ENCODE peak calls at places on chromosomes 16 and 17, in five cellular contexts. K, H, F, C and V are unnamed samples.
A peak's percentile ranks its signal among the peaks of the same experiment; 100 is the strongest.

GRCh38 chr16:11877374-11877773 is 26.0 kb upstream of the RSL1D1 start:
- DNase-seq in K (no peak), H (no peak), F (no peak), C (no peak), V (no peak)

GRCh38 chr17:81197409-81197795 is 25.4 kb downstream of the CEP131 start:
- DNase-seq in K (peak; percentile 73), H (no peak), F (no peak), C (no peak), V (no peak)

GRCh38 chr16:66087308-66087707 is 279.2 kb upstream of the CDH5 start:
- DNase-seq in K (no peak), H (no peak), F (no peak), C (no peak), V (no peak)

GRCh38 chr17:45132569-45133463 is 501 bp upstream of the PLCD3 start:
- DNase-seq in K (peak; percentile 96), H (peak; percentile 66), F (peak; percentile 85), C (peak; percentile 91), V (peak; percentile 90)

GRCh38 chr16:87369796-87370719 is 13.5 kb downstream of the FBXO31 start:
- DNase-seq in K (peak; percentile 58), H (no peak), F (no peak), C (peak; percentile 75), V (no peak)

GRCh38 chr16:89402962-89403361 is 87.4 kb downstream of the ANKRD11 start:
- DNase-seq in K (no peak), H (no peak), F (no peak), C (peak; percentile 42), V (no peak)

GRCh38 chr17:76704799-76705198 is 6.0 kb downstream of the MXRA7 start:
- DNase-seq in K (no peak), H (no peak), F (no peak), C (no peak), V (no peak)

GRCh38 chr17:55228683-55229192 is 36.0 kb upstream of the HLF start:
- DNase-seq in K (no peak), H (no peak), F (no peak), C (no peak), V (no peak)

GRCh38 chr16:51431517-51432241 is 280.6 kb upstream of the SALL1 start:
- DNase-seq in K (no peak), H (no peak), F (no peak), C (no peak), V (no peak)

GRCh38 chr16:55370762-55371482 is 46.9 kb downstream of the IRX6 start:
- DNase-seq in K (peak; percentile 72), H (peak; percentile 7), F (peak; percentile 52), C (peak; percentile 83), V (peak; percentile 83)

GRCh38 chr16:23408242-23409201 is 44.5 kb downstream of the COG7 start:
- DNase-seq in K (no peak), H (no peak), F (no peak), C (no peak), V (no peak)

GRCh38 chr17:71460943-71461342 is 659.9 kb upstream of the SOX9 start:
- DNase-seq in K (no peak), H (no peak), F (no peak), C (no peak), V (peak; percentile 58)

GRCh38 chr17:82287849-82288601 is 14.5 kb upstream of the CSNK1D start:
- DNase-seq in K (no peak), H (peak; percentile 97), F (peak; percentile 66), C (peak; percentile 87), V (peak; percentile 67)

GRCh38 chr16:58814348-58814801 is 80.3 kb upstream of the GOT2 start:
- DNase-seq in K (no peak), H (peak; percentile 16), F (peak; percentile 22), C (no peak), V (peak; percentile 56)

GRCh38 chr17:68512247-68512966 is at the start of gene PRKAR1A:
- DNase-seq in K (peak; percentile 97), H (peak; percentile 92), F (peak; percentile 97), C (peak; percentile 96), V (peak; percentile 98)

GRCh38 chr16:49567940-49568339 is 194.3 kb downstream of the C16orf78 start:
- DNase-seq in K (no peak), H (no peak), F (no peak), C (no peak), V (peak; percentile 55)

GRCh38 chr17:15463363-15463762 is 4.1 kb downstream of the CDRT4 start:
- DNase-seq in K (no peak), H (peak; percentile 13), F (peak; percentile 49), C (no peak), V (peak; percentile 33)

GRCh38 chr17:50052822-50053653 is 2.9 kb upstream of the ITGA3 start:
- DNase-seq in K (no peak), H (peak; percentile 57), F (peak; percentile 76), C (no peak), V (peak; percentile 37)
- H3K27me3 ChIP-seq in K (no peaks in the 10 kb centered on the region), H (peaks cover 64% of the 10 kb centered on the region), F (no peaks in the 10 kb centered on the region), C (no peaks in the 10 kb centered on the region), V (no peaks in the 10 kb centered on the region)

GRCh38 chr16:67608367-67608766 is 36.6 kb upstream of the CARMIL2 start:
- DNase-seq in K (no peak), H (no peak), F (no peak), C (no peak), V (no peak)

DNA sequence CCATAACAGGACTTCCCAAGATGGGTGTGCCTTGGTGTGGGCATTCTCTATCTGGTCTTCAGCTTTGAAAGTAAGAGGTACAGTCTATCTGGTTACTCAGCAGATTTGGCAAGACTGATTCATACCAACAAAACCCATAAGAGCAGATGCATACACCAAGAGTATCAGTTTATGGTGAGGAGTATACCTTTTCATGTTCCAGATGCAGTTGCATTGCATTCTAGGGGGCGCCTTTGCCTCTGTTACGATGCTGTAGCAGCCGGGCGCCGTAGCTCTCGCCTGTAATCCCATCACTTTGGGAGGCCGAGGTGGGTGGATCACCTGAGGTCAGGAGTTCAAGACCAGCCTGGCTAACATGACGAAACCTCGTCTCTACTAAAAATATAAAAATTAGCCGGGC is 31.1 kb upstream of the CARMIL2 start:
- DNase-seq in K (no peak), H (peak; percentile 29), F (no peak), C (no peak), V (peak; percentile 5)
- TF ChIP-seq CTCF in K (no peak), H (peak; percentile 46), F (no peak), C (no peak), V (no peak)

GRCh38 chr17:72946126-72946525 is 146.4 kb downstream of the SLC39A11 start:
- DNase-seq in K (no peak), H (no peak), F (no peak), C (no peak), V (no peak)
- TF ChIP-seq POLR2A in K (no peak), H (no peak), F (no peak), C (no peak), V (no peak)

DNA sequence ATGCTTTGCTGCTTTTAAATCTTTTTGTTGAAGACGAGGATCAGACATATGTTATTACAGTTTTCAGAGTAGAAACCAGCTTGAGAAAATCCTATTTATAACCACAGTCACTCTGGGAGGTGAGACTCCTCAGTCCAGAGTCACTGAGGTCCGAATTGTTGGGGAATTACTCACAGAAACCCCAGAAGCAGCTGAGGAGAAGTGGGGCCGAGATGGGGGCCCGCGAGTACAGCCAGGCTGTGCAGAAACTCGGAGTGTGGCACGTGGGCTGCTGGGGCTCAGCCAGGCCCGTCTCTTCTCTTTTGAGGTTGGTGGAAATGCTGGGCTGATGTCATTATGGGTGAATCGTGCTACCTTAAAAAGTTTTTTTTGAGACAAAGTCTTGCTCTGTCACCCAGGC is 14.4 kb upstream of the GNG13 start:
- DNase-seq in K (no peak), H (no peak), F (no peak), C (no peak), V (no peak)
- H3K27me3 ChIP-seq in K (peaks cover 2% of the 10 kb centered on the region), H (peaks cover 85% of the 10 kb centered on the region), F (peaks cover 4% of the 10 kb centered on the region), C (peaks cover 10% of the 10 kb centered on the region), V (no peaks in the 10 kb centered on the region)

GRCh38 chr16:1584926-1585487 is 26.9 kb downstream of the IFT140 start:
- DNase-seq in K (no peak), H (no peak), F (no peak), C (no peak), V (no peak)

GRCh38 chr16:1581804-1582203 is 30.1 kb downstream of the IFT140 start:
- DNase-seq in K (no peak), H (no peak), F (no peak), C (no peak), V (no peak)

GRCh38 chr16:1580956-1581355 is 30.9 kb downstream of the IFT140 start:
- DNase-seq in K (no peak), H (no peak), F (no peak), C (no peak), V (no peak)

GRCh38 chr16:1580256-1580655 is 31.6 kb downstream of the IFT140 start:
- DNase-seq in K (no peak), H (no peak), F (no peak), C (no peak), V (no peak)

DNA sequence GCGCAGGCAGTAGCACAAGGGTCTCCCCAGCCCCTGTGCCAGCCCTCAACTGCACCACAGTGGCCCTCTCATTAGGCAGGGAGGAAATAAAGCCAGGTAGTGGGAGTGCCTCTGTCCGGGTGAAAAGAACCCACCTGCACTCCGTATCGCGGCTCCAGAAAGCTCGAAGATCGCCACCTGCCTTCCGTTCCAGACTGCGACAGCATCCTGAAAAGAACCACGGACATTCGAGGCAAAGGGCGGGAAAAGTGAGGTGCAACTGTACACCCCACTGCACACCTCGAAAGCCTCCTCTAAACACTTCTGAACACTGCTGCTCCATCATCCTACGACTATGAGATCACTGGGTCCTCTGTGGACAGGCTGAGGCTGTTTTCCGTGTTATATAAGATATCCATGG is 28.7 kb downstream of the IFT140 start:
- DNase-seq in K (no peak), H (no peak), F (no peak), C (no peak), V (no peak)
- TF ChIP-seq CTCF in K (no peak), H (no peak), F (no peak), C (no peak), V (no peak)

DNA sequence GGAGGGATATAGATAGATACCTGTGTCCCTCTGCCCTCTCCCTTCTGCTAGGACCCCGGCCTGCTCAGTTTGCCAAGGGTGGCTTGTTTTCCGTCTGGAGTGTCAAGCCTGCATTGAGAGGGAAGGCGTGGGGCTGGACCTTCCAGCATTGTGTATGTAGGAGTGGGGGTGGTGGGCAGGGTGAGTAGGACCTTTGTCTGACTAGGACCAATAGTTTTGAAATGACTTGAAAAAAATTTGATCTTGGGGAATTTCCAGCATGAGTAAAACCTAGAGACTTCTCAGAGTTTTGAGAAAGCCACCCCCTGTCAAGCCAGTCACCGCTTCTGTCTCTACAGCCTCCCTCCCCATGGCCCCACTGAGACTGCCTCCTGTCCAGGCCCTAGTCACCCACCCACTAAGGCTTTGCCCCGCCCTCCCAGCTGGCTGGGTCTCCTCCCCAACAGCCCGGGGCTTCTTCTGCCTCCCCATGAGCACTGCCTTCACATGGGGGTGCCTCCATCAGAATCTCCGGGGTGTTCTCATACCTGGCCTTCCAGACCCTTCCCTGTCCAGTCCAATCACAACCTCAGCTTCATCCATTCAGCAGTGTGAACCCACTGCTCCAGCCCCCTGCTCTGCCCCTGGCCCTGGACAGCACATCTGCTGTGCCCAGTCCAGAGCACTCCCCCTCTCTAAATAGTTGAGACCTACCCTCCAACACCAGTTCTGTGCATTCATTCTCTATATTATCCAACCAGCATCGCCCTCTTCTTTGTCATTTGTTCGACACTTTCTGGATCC is 207.0 kb downstream of the MSI2 start:
- DNase-seq in K (no peak), H (peak; percentile 30), F (no peak), C (no peak), V (no peak)
- TF ChIP-seq POLR2A in K (no peak), H (no peak), F (no peak), C (no peak), V (no peak)